ENCODE peak calls at places on chromosomes 11 and 22, in nine cellular contexts. H, R, Y, Z, B, P, J, G and S are unnamed samples.

GRCh38 chr11:61332266-61332822 is 561 bp downstream of the DDB1 start:
- DNase-seq in Y (peak; percentile 25), J (no peak), G (no peak), Z (no peak), P (peak; percentile 36), B (no peak), H (no peak), R (no peak), S (peak; percentile 20)

GRCh38 chr11:23021287-23021863 is 161.1 kb upstream of the CCDC179 start:
- DNase-seq in G (peak; percentile 21), Z (no peak), R (peak; percentile 16), Y (peak; percentile 11), B (no peak), P (peak; percentile 51), J (peak; percentile 12), H (peak; percentile 4), S (peak; percentile 40)

GRCh38 chr11:113896156-113896879 is 8.3 kb upstream of the HTR3B start:
- DNase-seq in P (peak; percentile 22), Y (no peak), R (peak; percentile 43), G (no peak), J (peak; percentile 22), Z (no peak), H (peak; percentile 23), B (peak; percentile 30), S (peak; percentile 35)

GRCh38 chr11:97751405-97751804 is 1269.3 kb upstream of the CNTN5 start:
- DNase-seq in J (no peak), Y (no peak), R (no peak), B (no peak), H (no peak), G (no peak), P (no peak), Z (no peak), S (no peak)

GRCh38 chr22:17137226-17137625 is 16.1 kb upstream of the TMEM121B start:
- DNase-seq in G (no peak), R (no peak), Y (no peak), J (no peak), H (no peak), B (no peak), Z (no peak), P (no peak), S (no peak)

GRCh38 chr22:50403701-50404101 is 60.6 kb downstream of the PPP6R2 start:
- DNase-seq in Y (no peak), B (peak; percentile 71), H (peak; percentile 68), R (no peak), Z (no peak), J (no peak), G (no peak), P (no peak), S (no peak)

GRCh38 chr11:115475564-115475963 is 28.7 kb downstream of the CADM1 start:
- DNase-seq in Y (no peak), R (no peak), J (no peak), G (no peak), Z (no peak), H (no peak), P (no peak), B (no peak), S (no peak)

GRCh38 chr11:1782831-1783724 is 19.4 kb upstream of the CTSD start:
- DNase-seq in P (peak; percentile 52), Y (no peak), G (no peak), R (no peak), J (peak; percentile 31), H (peak; percentile 22), Z (no peak), B (peak; percentile 31), S (peak; percentile 23)

GRCh38 chr11:10379871-10380568 is 75.0 kb upstream of the AMPD3 start:
- DNase-seq in H (no peak), P (peak; percentile 37), R (no peak), Y (no peak), G (no peak), Z (no peak), B (no peak), J (peak; percentile 33), S (no peak)

GRCh38 chr11:70710192-70710965 is 312.1 kb downstream of the CTTN start:
- DNase-seq in P (no peak), H (no peak), G (no peak), B (no peak), J (no peak), Y (no peak), Z (no peak), R (peak; percentile 19), S (no peak)

GRCh38 chr11:77876045-77876444 is 55.1 kb downstream of the AAMDC start:
- DNase-seq in P (no peak), R (no peak), H (no peak), G (no peak), J (no peak), Z (no peak), Y (peak; percentile 8), B (no peak), S (no peak)

GRCh38 chr11:71197096-71197495 is 55.3 kb downstream of the SHANK2 start:
- DNase-seq in Z (no peak), J (no peak), P (no peak), Y (no peak), G (no peak), B (no peak), H (no peak), R (no peak), S (no peak)

GRCh38 chr11:114170226-114170625 is 110.7 kb downstream of the ZBTB16 start:
- DNase-seq in G (no peak), H (no peak), P (no peak), J (no peak), B (no peak), R (no peak), Y (peak; percentile 22), Z (no peak), S (no peak)

DNA sequence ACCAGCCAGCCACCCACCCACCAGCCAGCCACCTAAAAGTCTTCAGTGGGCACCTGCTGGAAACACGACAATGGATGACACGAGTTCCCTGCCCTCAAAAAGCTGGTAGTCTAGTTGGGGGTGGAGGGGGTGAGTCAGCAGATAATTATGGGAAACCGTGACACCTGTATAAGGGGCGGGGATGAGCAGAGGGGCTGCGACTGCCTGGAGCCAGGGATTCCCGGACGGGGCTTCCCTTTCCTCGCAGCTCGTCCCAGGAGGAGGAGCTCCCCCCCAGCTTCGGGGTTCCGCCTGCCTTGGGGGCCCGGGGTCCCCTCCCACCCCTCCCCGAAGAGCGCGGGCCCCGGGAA is 2.3 kb upstream of the RTN4RL2 start:
- DNase-seq in H (no peak), J (peak; percentile 62), G (no peak), B (peak; percentile 71), Z (no peak), P (no peak), Y (no peak), R (no peak), S (no peak)
- H3K4me3 ChIP-seq in H (peak overlapping the region; percentile 53), J (peak overlapping the region; percentile 74), G (no peak overlapping the region), B (peak overlapping the region; percentile 65), Z (peak overlapping the region; percentile 56), P (no peak overlapping the region), Y (peak overlapping the region; percentile 9), R (no peak overlapping the region), S (no peak overlapping the region)

DNA sequence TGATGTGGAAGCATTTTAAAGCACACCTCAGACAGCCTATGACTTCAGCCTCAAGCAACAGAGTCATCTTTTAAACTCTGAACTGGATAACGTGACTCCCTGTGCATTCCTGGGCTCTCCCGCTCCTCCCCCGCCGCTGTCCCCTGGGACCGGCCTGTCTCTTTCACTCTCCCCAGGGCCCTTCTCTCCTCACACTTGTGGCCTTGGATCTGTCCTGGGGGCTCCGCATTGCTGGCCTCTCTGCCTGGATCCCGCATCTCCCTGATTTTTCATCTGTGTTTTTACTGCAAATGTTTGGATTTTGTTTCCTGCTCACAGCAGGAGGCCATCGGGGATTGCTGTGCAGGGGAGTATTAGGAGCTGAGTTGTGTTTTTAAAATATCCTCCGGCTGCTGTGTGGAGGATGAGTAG is 15.4 kb downstream of the C11orf24 start:
- DNase-seq in P (peak; percentile 45), Y (no peak), G (no peak), B (no peak), J (no peak), R (no peak), H (no peak), Z (no peak), S (peak; percentile 67)
- H3K4me3 ChIP-seq in P (no peak overlapping the region), Y (no peak overlapping the region), G (no peak overlapping the region), B (no peak overlapping the region), J (no peak overlapping the region), R (no peak overlapping the region), H (no peak overlapping the region), Z (no peak overlapping the region), S (no peak overlapping the region)

GRCh38 chr22:24198682-24199052 is 17.4 kb downstream of the SUSD2 start:
- DNase-seq in Z (no peak), Y (no peak), J (no peak), B (no peak), G (no peak), H (no peak), R (no peak), P (no peak), S (no peak)
- H3K4me3 ChIP-seq in Z (no peak overlapping the region), Y (no peak overlapping the region), J (no peak overlapping the region), B (no peak overlapping the region), G (no peak overlapping the region), H (no peak overlapping the region), R (no peak overlapping the region), P (no peak overlapping the region), S (no peak overlapping the region)

GRCh38 chr11:86117706-86118050 is 48.8 kb upstream of the PICALM start:
- DNase-seq in R (no peak), J (no peak), Y (no peak), Z (no peak), H (no peak), G (no peak), P (no peak), B (no peak), S (no peak)

GRCh38 chr11:86116386-86116726 is 47.5 kb upstream of the PICALM start:
- DNase-seq in B (no peak), Y (no peak), J (peak; percentile 52), P (peak; percentile 98), H (no peak), G (peak; percentile 81), R (no peak), Z (no peak), S (peak; percentile 89)

GRCh38 chr11:86115542-86116385 is 46.9 kb upstream of the PICALM start:
- DNase-seq in P (peak; percentile 62), G (no peak), B (no peak), H (no peak), R (no peak), Z (no peak), J (peak; percentile 27), Y (no peak), S (peak; percentile 41)

GRCh38 chr11:86118201-86118600 is 49.3 kb upstream of the PICALM start:
- DNase-seq in H (no peak), R (no peak), Y (no peak), P (no peak), J (no peak), B (no peak), Z (no peak), G (no peak), S (no peak)

DNA sequence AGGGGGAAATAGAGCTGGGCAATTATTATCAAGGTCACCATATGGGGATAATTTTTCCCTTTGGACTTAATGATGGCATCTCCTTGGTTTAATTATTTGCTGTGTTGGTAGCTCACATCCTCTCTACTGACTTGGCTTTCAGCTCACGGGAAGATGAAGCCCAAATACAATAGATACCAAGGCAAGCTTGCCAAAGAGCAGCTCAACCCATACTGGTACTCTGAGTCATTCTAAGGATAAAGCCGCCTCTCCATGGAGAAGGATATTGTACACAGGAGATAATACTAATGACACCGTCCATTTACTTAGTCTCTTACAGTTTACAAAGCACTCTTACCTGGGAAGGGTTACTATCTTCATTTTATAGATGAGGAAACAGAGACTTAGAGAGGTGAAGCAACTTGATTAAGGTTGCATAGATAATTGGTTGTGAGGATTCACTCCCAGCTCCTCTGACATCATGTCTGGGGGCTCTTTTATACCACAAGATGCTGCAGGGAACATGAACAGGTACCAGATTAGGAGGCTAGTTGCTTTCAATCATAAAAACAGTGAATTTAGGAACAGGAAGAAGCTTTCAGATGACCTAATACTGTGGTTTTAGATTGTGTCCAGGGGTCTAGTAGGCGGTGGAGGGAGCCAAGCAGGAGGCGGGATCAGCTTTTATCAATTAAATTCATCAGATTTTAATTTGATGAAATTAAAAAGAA is 48.3 kb upstream of the PICALM start:
- DNase-seq in J (peak; percentile 30), Z (no peak), B (no peak), Y (no peak), H (no peak), P (peak; percentile 65), R (no peak), G (no peak), S (peak; percentile 63)
- H3K4me3 ChIP-seq in J (no peak overlapping the region), Z (no peak overlapping the region), B (no peak overlapping the region), Y (no peak overlapping the region), H (no peak overlapping the region), P (no peak overlapping the region), R (no peak overlapping the region), G (no peak overlapping the region), S (no peak overlapping the region)